ENCODE peak calls at places on chromosomes 5 and 9, in ten cellular contexts. One of them, this sample, is unnamed.

GRCh38 chr5:81779935-81780266 is 29.0 kb upstream of the SSBP2 start:
- DNase-seq in uterus: no peak
- DNase-seq in left lung: no peak
- DNase-seq in astrocyte of the spinal cord: no peak
- DNase-seq in pancreas: no peak
- DNase-seq in KBM-7: no peak
- DNase-seq in heart right ventricle: no peak
- DNase-seq in stimulated activated CD4-positive, alpha-beta T cell treated with anti-CD3 and anti-CD28 coated beads, Interleukin-2, amount 100 ng/mL, for 24 hours: no peak
- DNase-seq in effector CD8-positive, alpha-beta T cell: no peak
- DNase-seq in HTR-8/SVneo: no peak
- DNase-seq in this sample: no peak

GRCh38 chr5:96823900-96824351 is 16.2 kb upstream of the ERAP1 start:
- DNase-seq in uterus: no peak
- DNase-seq in left lung: no peak
- DNase-seq in astrocyte of the spinal cord: peak
- DNase-seq in pancreas: no peak
- DNase-seq in KBM-7: no peak
- DNase-seq in heart right ventricle: no peak
- DNase-seq in stimulated activated CD4-positive, alpha-beta T cell treated with anti-CD3 and anti-CD28 coated beads, Interleukin-2, amount 100 ng/mL, for 24 hours: no peak
- DNase-seq in effector CD8-positive, alpha-beta T cell: no peak
- DNase-seq in HTR-8/SVneo: peak
- DNase-seq in this sample: no peak

GRCh38 chr9:89022071-89022721 is 30.9 kb downstream of the S1PR3 start:
- DNase-seq in uterus: peak
- DNase-seq in left lung: peak
- DNase-seq in astrocyte of the spinal cord: peak
- DNase-seq in pancreas: no peak
- DNase-seq in KBM-7: no peak
- DNase-seq in heart right ventricle: no peak
- DNase-seq in stimulated activated CD4-positive, alpha-beta T cell treated with anti-CD3 and anti-CD28 coated beads, Interleukin-2, amount 100 ng/mL, for 24 hours: no peak
- DNase-seq in effector CD8-positive, alpha-beta T cell: no peak
- DNase-seq in HTR-8/SVneo: no peak
- DNase-seq in this sample: no peak

GRCh38 chr5:149904293-149904886 is 40.2 kb downstream of the PDE6A start:
- DNase-seq in uterus: no peak
- DNase-seq in left lung: no peak
- DNase-seq in astrocyte of the spinal cord: no peak
- DNase-seq in pancreas: no peak
- DNase-seq in KBM-7: no peak
- DNase-seq in heart right ventricle: no peak
- DNase-seq in stimulated activated CD4-positive, alpha-beta T cell treated with anti-CD3 and anti-CD28 coated beads, Interleukin-2, amount 100 ng/mL, for 24 hours: no peak
- DNase-seq in effector CD8-positive, alpha-beta T cell: no peak
- DNase-seq in HTR-8/SVneo: no peak
- DNase-seq in this sample: no peak

GRCh38 chr5:44332360-44332971 is 56.8 kb downstream of the FGF10 start:
- DNase-seq in uterus: no peak
- DNase-seq in left lung: no peak
- DNase-seq in astrocyte of the spinal cord: peak
- DNase-seq in pancreas: no peak
- DNase-seq in KBM-7: peak
- DNase-seq in heart right ventricle: no peak
- DNase-seq in stimulated activated CD4-positive, alpha-beta T cell treated with anti-CD3 and anti-CD28 coated beads, Interleukin-2, amount 100 ng/mL, for 24 hours: no peak
- DNase-seq in effector CD8-positive, alpha-beta T cell: no peak
- DNase-seq in HTR-8/SVneo: peak
- DNase-seq in this sample: no peak

GRCh38 chr9:17005085-17005484 is 129.8 kb upstream of the CNTLN start:
- DNase-seq in uterus: peak
- DNase-seq in left lung: peak
- DNase-seq in astrocyte of the spinal cord: peak
- DNase-seq in pancreas: peak
- DNase-seq in KBM-7: peak
- DNase-seq in heart right ventricle: peak
- DNase-seq in stimulated activated CD4-positive, alpha-beta T cell treated with anti-CD3 and anti-CD28 coated beads, Interleukin-2, amount 100 ng/mL, for 24 hours: no peak
- DNase-seq in effector CD8-positive, alpha-beta T cell: no peak
- DNase-seq in HTR-8/SVneo: no peak
- DNase-seq in this sample: no peak

GRCh38 chr5:147483961-147484707 is 25.7 kb downstream of the DPYSL3 start:
- DNase-seq in uterus: peak
- DNase-seq in left lung: no peak
- DNase-seq in astrocyte of the spinal cord: peak
- DNase-seq in pancreas: no peak
- DNase-seq in KBM-7: no peak
- DNase-seq in heart right ventricle: peak
- DNase-seq in stimulated activated CD4-positive, alpha-beta T cell treated with anti-CD3 and anti-CD28 coated beads, Interleukin-2, amount 100 ng/mL, for 24 hours: no peak
- DNase-seq in effector CD8-positive, alpha-beta T cell: no peak
- DNase-seq in HTR-8/SVneo: peak
- DNase-seq in this sample: no peak

GRCh38 chr5:20570486-20570885 is 582.5 kb upstream of the CDH18 start:
- DNase-seq in uterus: no peak
- DNase-seq in left lung: no peak
- DNase-seq in astrocyte of the spinal cord: no peak
- DNase-seq in pancreas: no peak
- DNase-seq in KBM-7: no peak
- DNase-seq in heart right ventricle: no peak
- DNase-seq in stimulated activated CD4-positive, alpha-beta T cell treated with anti-CD3 and anti-CD28 coated beads, Interleukin-2, amount 100 ng/mL, for 24 hours: no peak
- DNase-seq in effector CD8-positive, alpha-beta T cell: no peak
- DNase-seq in HTR-8/SVneo: no peak
- DNase-seq in this sample: no peak

GRCh38 chr9:35771079-35771441 is 17.0 kb upstream of the MSMP start:
- DNase-seq in uterus: no peak
- DNase-seq in left lung: no peak
- DNase-seq in astrocyte of the spinal cord: no peak
- DNase-seq in pancreas: no peak
- DNase-seq in KBM-7: no peak
- DNase-seq in heart right ventricle: peak
- DNase-seq in stimulated activated CD4-positive, alpha-beta T cell treated with anti-CD3 and anti-CD28 coated beads, Interleukin-2, amount 100 ng/mL, for 24 hours: no peak
- DNase-seq in effector CD8-positive, alpha-beta T cell: no peak
- DNase-seq in HTR-8/SVneo: no peak
- DNase-seq in this sample: no peak

GRCh38 chr5:31407921-31408714 is 123.8 kb downstream of the DROSHA start:
- DNase-seq in uterus: no peak
- DNase-seq in left lung: no peak
- DNase-seq in astrocyte of the spinal cord: peak
- DNase-seq in pancreas: no peak
- DNase-seq in KBM-7: no peak
- DNase-seq in heart right ventricle: no peak
- DNase-seq in stimulated activated CD4-positive, alpha-beta T cell treated with anti-CD3 and anti-CD28 coated beads, Interleukin-2, amount 100 ng/mL, for 24 hours: no peak
- DNase-seq in effector CD8-positive, alpha-beta T cell: no peak
- DNase-seq in HTR-8/SVneo: no peak
- DNase-seq in this sample: no peak

GRCh38 chr5:5381259-5382006 is 41.0 kb upstream of the ICE1 start:
- DNase-seq in uterus: no peak
- DNase-seq in left lung: no peak
- DNase-seq in astrocyte of the spinal cord: no peak
- DNase-seq in pancreas: no peak
- DNase-seq in KBM-7: no peak
- DNase-seq in heart right ventricle: no peak
- DNase-seq in stimulated activated CD4-positive, alpha-beta T cell treated with anti-CD3 and anti-CD28 coated beads, Interleukin-2, amount 100 ng/mL, for 24 hours: no peak
- DNase-seq in effector CD8-positive, alpha-beta T cell: no peak
- DNase-seq in HTR-8/SVneo: no peak
- DNase-seq in this sample: no peak

GRCh38 chr5:154674029-154674428 is 81.1 kb upstream of the LARP1 start:
- DNase-seq in uterus: no peak
- DNase-seq in left lung: no peak
- DNase-seq in astrocyte of the spinal cord: no peak
- DNase-seq in pancreas: no peak
- DNase-seq in KBM-7: no peak
- DNase-seq in heart right ventricle: no peak
- DNase-seq in stimulated activated CD4-positive, alpha-beta T cell treated with anti-CD3 and anti-CD28 coated beads, Interleukin-2, amount 100 ng/mL, for 24 hours: no peak
- DNase-seq in effector CD8-positive, alpha-beta T cell: no peak
- DNase-seq in HTR-8/SVneo: no peak
- DNase-seq in this sample: no peak

GRCh38 chr9:83219154-83219923 is 156.4 kb upstream of the RASEF start:
- DNase-seq in uterus: peak
- DNase-seq in left lung: peak
- DNase-seq in astrocyte of the spinal cord: peak
- DNase-seq in pancreas: peak
- DNase-seq in KBM-7: peak
- DNase-seq in heart right ventricle: peak
- DNase-seq in stimulated activated CD4-positive, alpha-beta T cell treated with anti-CD3 and anti-CD28 coated beads, Interleukin-2, amount 100 ng/mL, for 24 hours: no peak
- DNase-seq in effector CD8-positive, alpha-beta T cell: no peak
- DNase-seq in HTR-8/SVneo: peak
- DNase-seq in this sample: no peak